ENCODE peak calls at places on chromosomes 13 and 19, in eight cellular contexts. U, O, M, C, L, K, A and N are unnamed samples.

GRCh38 chr19:35346193-35347052 is 1.3 kb upstream of the FFAR1 start:
- DNase-seq in U (no peak), C (no peak), L (peak), A (no peak), M (peak), O (peak), K (no peak), N (no peak)

GRCh38 chr19:54684537-54684936 is 21.8 kb downstream of the LILRB4 start:
- DNase-seq in O (no peak), L (peak), C (peak), M (no peak), A (no peak), U (peak), K (peak), N (peak)

GRCh38 chr19:10961763-10962536 is 1.1 kb downstream of the SMARCA4 start:
- DNase-seq in K (no peak), L (no peak), A (no peak), M (no peak), C (peak), O (no peak), U (no peak), N (no peak)

GRCh38 chr19:15252398-15253018 is 20.3 kb upstream of the EPHX3 start:
- DNase-seq in A (peak), L (no peak), M (no peak), C (peak), U (peak), O (peak), K (peak), N (no peak)

GRCh38 chr13:24443366-24443765 is 69.2 kb downstream of the PARP4 start:
- DNase-seq in C (no peak), O (no peak), K (no peak), M (no peak), U (no peak), L (no peak), A (no peak), N (no peak)

GRCh38 chr19:43780706-43781525 is at the start of gene KCNN4:
- DNase-seq in U (no peak), A (no peak), O (no peak), M (peak), K (peak), L (no peak), C (peak), N (no peak)

GRCh38 chr13:29140277-29140676 is 320.1 kb downstream of the MTUS2 start:
- DNase-seq in L (peak), K (no peak), U (no peak), O (no peak), A (no peak), C (peak), M (no peak), N (no peak)

GRCh38 chr13:65154661-65155447 is 2075.3 kb downstream of the PCDH9 start:
- DNase-seq in U (no peak), L (no peak), C (no peak), O (no peak), A (no peak), M (no peak), K (no peak), N (no peak)

GRCh38 chr13:113443991-113444390 is 9.3 kb downstream of the ADPRHL1 start:
- DNase-seq in A (no peak), K (no peak), O (peak), U (no peak), C (no peak), M (no peak), L (no peak), N (no peak)